ENCODE peak calls at places on chromosomes 3 and 15, in five cellular contexts. A is H9, R is neuronal stem cell, P is H1, U is trophoblast cell. Q is an unnamed sample.

GRCh38 chr3:124834723-124835718 is 52.1 kb downstream of the ITGB5 start:
- DNase-seq in A (peak), P (no peak), R (no peak), U (peak), Q (peak)

GRCh38 chr3:16982439-16982838 is 97.7 kb downstream of the PLCL2 start:
- DNase-seq in R (no peak), P (no peak), A (no peak), U (no peak), Q (no peak)

GRCh38 chr3:189236352-189236751 is 64.6 kb downstream of the TPRG1 start:
- DNase-seq in A (no peak), U (no peak), R (no peak), P (no peak), Q (no peak)

GRCh38 chr15:39963806-39964205 is 29.9 kb downstream of the EIF2AK4 start:
- DNase-seq in R (no peak), A (no peak), U (no peak), P (no peak), Q (no peak)

GRCh38 chr3:127647171-127647884 is 18.3 kb downstream of the PODXL2 start:
- DNase-seq in P (no peak), U (no peak), R (no peak), A (no peak), Q (no peak)

GRCh38 chr3:5197022-5197421 is 9.5 kb downstream of the EDEM1 start:
- DNase-seq in A (no peak), U (peak), P (no peak), R (no peak), Q (peak)

GRCh38 chr15:71811752-71812735 is 1.7 kb downstream of the NR2E3 start:
- DNase-seq in U (no peak), A (no peak), R (no peak), P (no peak), Q (no peak)

GRCh38 chr3:98906230-98906629 is 4.7 kb upstream of the DCBLD2 start:
- DNase-seq in R (no peak), A (no peak), U (no peak), P (no peak), Q (peak)

GRCh38 chr15:93587046-93587445 is 498.0 kb upstream of the RGMA start:
- DNase-seq in U (no peak), P (no peak), A (no peak), R (no peak), Q (no peak)

GRCh38 chr3:147007736-147008245 is 398.6 kb downstream of the ZIC4 start:
- DNase-seq in A (no peak), P (no peak), U (peak), R (no peak), Q (no peak)

GRCh38 chr3:42229942-42230688 is 35.9 kb downstream of the CCK start:
- DNase-seq in U (no peak), R (peak), A (peak), P (no peak), Q (peak)

GRCh38 chr3:194574639-194575483 is 58.4 kb downstream of the TMEM44 start:
- DNase-seq in U (no peak), A (no peak), R (no peak), P (no peak), Q (peak)

GRCh38 chr3:159250961-159251360 is 449.1 kb downstream of the MFSD1 start:
- DNase-seq in R (no peak), P (no peak), U (no peak), A (no peak), Q (no peak)

GRCh38 chr3:129507181-129507831 is 21.1 kb upstream of the RHO start:
- DNase-seq in R (no peak), P (no peak), A (no peak), U (no peak), Q (no peak)

GRCh38 chr3:112672716-112673506 is 32.0 kb upstream of the CCDC80 start:
- DNase-seq in P (no peak), A (no peak), R (no peak), U (no peak), Q (no peak)

GRCh38 chr3:61783993-61784718 is 222.8 kb downstream of the PTPRG start:
- DNase-seq in U (no peak), P (no peak), R (no peak), A (no peak), Q (no peak)

GRCh38 chr15:40118473-40118872 is 9.8 kb upstream of the BMF start:
- DNase-seq in A (no peak), P (no peak), R (no peak), U (no peak), Q (no peak)

GRCh38 chr3:170699158-170700053 is 113.5 kb upstream of the SLC7A14 start:
- DNase-seq in R (no peak), A (no peak), P (no peak), U (no peak), Q (no peak)
- H2BK12ac ChIP-seq in R (no peak), A (no peak), P (no peak), U (no peak), Q (no peak)

DNA sequence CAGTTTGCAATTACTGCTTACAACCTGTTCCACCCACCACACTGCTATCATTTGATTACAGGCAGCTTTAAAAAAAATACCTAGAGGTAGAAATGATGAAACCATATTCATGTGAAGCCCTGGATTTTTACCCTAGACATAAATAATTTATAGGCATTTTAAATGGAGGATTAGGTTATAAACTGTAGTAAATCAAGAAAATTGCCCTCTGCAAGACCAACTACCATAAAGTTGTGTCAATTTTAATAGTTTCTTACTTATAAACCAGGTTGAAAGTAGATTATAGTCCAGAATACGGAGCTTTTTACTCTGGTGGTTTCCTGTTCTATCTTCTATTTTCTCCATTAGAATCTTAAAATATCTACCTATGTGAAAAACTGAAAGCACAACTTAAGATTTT is 13.9 kb downstream of the TNIK start:
- DNase-seq in R (no peak), P (no peak), U (no peak), A (no peak), Q (no peak)
- H2BK12ac ChIP-seq in R (no peak), P (no peak), U (no peak), A (no peak), Q (no peak)

GRCh38 chr3:133717424-133717823 is 28.8 kb upstream of the TF start:
- DNase-seq in A (no peak), R (no peak), P (no peak), U (no peak), Q (no peak)
- H2BK12ac ChIP-seq in A (no peak), R (no peak), P (no peak), U (no peak), Q (no peak)

DNA sequence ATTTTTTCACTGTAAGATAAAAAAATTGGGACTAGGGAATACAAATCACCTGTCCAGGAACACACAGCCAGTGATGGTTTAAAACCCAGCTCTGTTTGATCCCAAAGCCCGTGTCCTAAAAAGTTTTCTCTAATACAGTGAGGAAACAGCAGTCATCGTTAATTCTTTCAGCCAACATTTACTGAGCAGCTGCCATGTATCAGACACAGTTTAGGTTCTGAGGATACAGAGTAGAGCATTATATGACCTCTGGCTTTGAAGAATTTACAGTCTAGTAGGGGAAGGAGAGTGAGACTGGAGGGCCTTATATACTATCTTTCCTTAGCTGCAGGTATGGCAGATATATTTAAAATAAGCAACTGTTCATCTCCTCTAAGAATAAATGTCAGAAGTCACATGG is 82.7 kb downstream of the KCNMB2 start:
- DNase-seq in U (no peak), A (no peak), P (no peak), R (no peak), Q (no peak)
- H2BK12ac ChIP-seq in U (no peak), A (no peak), P (no peak), R (no peak), Q (no peak)